ENCODE peak calls at places on chromosomes 7 and 10, in seven cellular contexts. One of them, this sample, is unnamed.

GRCh38 chr7:52273685-52274610 is 761.5 kb upstream of the POM121L12 start:
- DNase-seq in NCI-H748 treated with DMSO at 0.1 percent for 48 hours: no peak
- DNase-seq in GM10248: no peak
- DNase-seq in C1 segment of cervical spinal cord: no peak
- DNase-seq in activated CD4-positive, alpha-beta memory T cell treated with anti-CD3 and anti-CD28 coated beads for 36 hours: no peak
- DNase-seq in GM23248: no peak
- DNase-seq in nucleus accumbens: no peak
- DNase-seq in this sample: no peak

GRCh38 chr7:45623157-45623556 is 49.0 kb downstream of the ADCY1 start:
- DNase-seq in nucleus accumbens: no peak
- DNase-seq in NCI-H748 treated with DMSO at 0.1 percent for 48 hours: no peak
- DNase-seq in GM23248: no peak
- DNase-seq in C1 segment of cervical spinal cord: no peak
- DNase-seq in activated CD4-positive, alpha-beta memory T cell treated with anti-CD3 and anti-CD28 coated beads for 36 hours: no peak
- DNase-seq in GM10248: no peak
- DNase-seq in this sample: no peak

GRCh38 chr7:1087952-1088920 is at the start of gene GPER1:
- DNase-seq in GM10248: no peak
- DNase-seq in nucleus accumbens: no peak
- DNase-seq in NCI-H748 treated with DMSO at 0.1 percent for 48 hours: no peak
- DNase-seq in C1 segment of cervical spinal cord: no peak
- DNase-seq in GM23248: peak; percentile 83
- DNase-seq in activated CD4-positive, alpha-beta memory T cell treated with anti-CD3 and anti-CD28 coated beads for 36 hours: no peak
- DNase-seq in this sample: no peak

GRCh38 chr7:98078197-98078870 is 28.3 kb upstream of the LMTK2 start:
- DNase-seq in NCI-H748 treated with DMSO at 0.1 percent for 48 hours: no peak
- DNase-seq in GM10248: no peak
- DNase-seq in activated CD4-positive, alpha-beta memory T cell treated with anti-CD3 and anti-CD28 coated beads for 36 hours: no peak
- DNase-seq in nucleus accumbens: no peak
- DNase-seq in C1 segment of cervical spinal cord: no peak
- DNase-seq in GM23248: no peak
- DNase-seq in this sample: no peak

GRCh38 chr10:127100983-127101615 is 95.3 kb downstream of the INSYN2A start:
- DNase-seq in GM10248: no peak
- DNase-seq in nucleus accumbens: no peak
- DNase-seq in GM23248: no peak
- DNase-seq in NCI-H748 treated with DMSO at 0.1 percent for 48 hours: no peak
- DNase-seq in C1 segment of cervical spinal cord: no peak
- DNase-seq in activated CD4-positive, alpha-beta memory T cell treated with anti-CD3 and anti-CD28 coated beads for 36 hours: no peak
- DNase-seq in this sample: no peak

GRCh38 chr10:122475581-122475980 is 14.2 kb downstream of the HTRA1 start:
- DNase-seq in C1 segment of cervical spinal cord: no peak
- DNase-seq in NCI-H748 treated with DMSO at 0.1 percent for 48 hours: no peak
- DNase-seq in activated CD4-positive, alpha-beta memory T cell treated with anti-CD3 and anti-CD28 coated beads for 36 hours: no peak
- DNase-seq in nucleus accumbens: no peak
- DNase-seq in GM23248: peak; percentile 81
- DNase-seq in GM10248: no peak
- DNase-seq in this sample: no peak

GRCh38 chr10:88149906-88150305 is 286.5 kb downstream of the PTEN start:
- DNase-seq in nucleus accumbens: no peak
- DNase-seq in NCI-H748 treated with DMSO at 0.1 percent for 48 hours: no peak
- DNase-seq in activated CD4-positive, alpha-beta memory T cell treated with anti-CD3 and anti-CD28 coated beads for 36 hours: no peak
- DNase-seq in GM10248: no peak
- DNase-seq in C1 segment of cervical spinal cord: no peak
- DNase-seq in GM23248: peak; percentile 69
- DNase-seq in this sample: no peak

GRCh38 chr7:24851791-24852190 is 94.5 kb upstream of the GSDME start:
- DNase-seq in GM10248: no peak
- DNase-seq in GM23248: peak; percentile 43
- DNase-seq in NCI-H748 treated with DMSO at 0.1 percent for 48 hours: no peak
- DNase-seq in nucleus accumbens: no peak
- DNase-seq in C1 segment of cervical spinal cord: no peak
- DNase-seq in activated CD4-positive, alpha-beta memory T cell treated with anti-CD3 and anti-CD28 coated beads for 36 hours: peak; percentile 60
- DNase-seq in this sample: no peak

GRCh38 chr10:47438857-47439474 is 44.9 kb downstream of the ANXA8 start:
- DNase-seq in C1 segment of cervical spinal cord: no peak
- DNase-seq in NCI-H748 treated with DMSO at 0.1 percent for 48 hours: peak; percentile 0
- DNase-seq in activated CD4-positive, alpha-beta memory T cell treated with anti-CD3 and anti-CD28 coated beads for 36 hours: no peak
- DNase-seq in nucleus accumbens: no peak
- DNase-seq in GM10248: no peak
- DNase-seq in GM23248: peak; percentile 90
- DNase-seq in this sample: no peak

GRCh38 chr7:26648429-26649015 is 215.9 kb downstream of the SKAP2 start:
- DNase-seq in C1 segment of cervical spinal cord: no peak
- DNase-seq in GM23248: peak; percentile 78
- DNase-seq in NCI-H748 treated with DMSO at 0.1 percent for 48 hours: no peak
- DNase-seq in activated CD4-positive, alpha-beta memory T cell treated with anti-CD3 and anti-CD28 coated beads for 36 hours: no peak
- DNase-seq in GM10248: no peak
- DNase-seq in nucleus accumbens: no peak
- DNase-seq in this sample: no peak

GRCh38 chr7:32093415-32094408 is 23.5 kb upstream of the PDE1C start:
- DNase-seq in nucleus accumbens: no peak
- DNase-seq in C1 segment of cervical spinal cord: no peak
- DNase-seq in NCI-H748 treated with DMSO at 0.1 percent for 48 hours: no peak
- DNase-seq in activated CD4-positive, alpha-beta memory T cell treated with anti-CD3 and anti-CD28 coated beads for 36 hours: no peak
- DNase-seq in GM23248: peak; percentile 96
- DNase-seq in GM10248: no peak
- DNase-seq in this sample: no peak

GRCh38 chr10:44384601-44385422 is at the start of gene CXCL12:
- DNase-seq in GM23248: peak; percentile 78
- DNase-seq in GM10248: no peak
- DNase-seq in NCI-H748 treated with DMSO at 0.1 percent for 48 hours: no peak
- DNase-seq in activated CD4-positive, alpha-beta memory T cell treated with anti-CD3 and anti-CD28 coated beads for 36 hours: no peak
- DNase-seq in C1 segment of cervical spinal cord: no peak
- DNase-seq in nucleus accumbens: no peak
- DNase-seq in this sample: no peak

GRCh38 chr10:30647089-30647488 is 17.5 kb upstream of the LYZL2 start:
- DNase-seq in NCI-H748 treated with DMSO at 0.1 percent for 48 hours: no peak
- DNase-seq in C1 segment of cervical spinal cord: no peak
- DNase-seq in GM10248: no peak
- DNase-seq in nucleus accumbens: no peak
- DNase-seq in GM23248: no peak
- DNase-seq in activated CD4-positive, alpha-beta memory T cell treated with anti-CD3 and anti-CD28 coated beads for 36 hours: peak; percentile 28
- DNase-seq in this sample: no peak

GRCh38 chr7:43669286-43670081 is 59.8 kb downstream of the COA1 start:
- DNase-seq in NCI-H748 treated with DMSO at 0.1 percent for 48 hours: no peak
- DNase-seq in GM10248: no peak
- DNase-seq in nucleus accumbens: no peak
- DNase-seq in C1 segment of cervical spinal cord: no peak
- DNase-seq in GM23248: peak; percentile 42
- DNase-seq in activated CD4-positive, alpha-beta memory T cell treated with anti-CD3 and anti-CD28 coated beads for 36 hours: peak; percentile 96
- DNase-seq in this sample: no peak

GRCh38 chr10:78972160-78972946 is 96.4 kb upstream of the ZMIZ1 start:
- DNase-seq in nucleus accumbens: peak; percentile 66
- DNase-seq in C1 segment of cervical spinal cord: peak; percentile 65
- DNase-seq in GM23248: peak; percentile 94
- DNase-seq in GM10248: no peak
- DNase-seq in NCI-H748 treated with DMSO at 0.1 percent for 48 hours: no peak
- DNase-seq in activated CD4-positive, alpha-beta memory T cell treated with anti-CD3 and anti-CD28 coated beads for 36 hours: no peak
- DNase-seq in this sample: no peak

GRCh38 chr10:105986896-105987638 is 1177.4 kb downstream of the SORCS1 start:
- DNase-seq in NCI-H748 treated with DMSO at 0.1 percent for 48 hours: no peak
- DNase-seq in C1 segment of cervical spinal cord: no peak
- DNase-seq in GM10248: no peak
- DNase-seq in GM23248: no peak
- DNase-seq in nucleus accumbens: no peak
- DNase-seq in activated CD4-positive, alpha-beta memory T cell treated with anti-CD3 and anti-CD28 coated beads for 36 hours: no peak
- DNase-seq in this sample: no peak

GRCh38 chr10:101217450-101218281 is 11.6 kb downstream of the LBX1 start:
- DNase-seq in NCI-H748 treated with DMSO at 0.1 percent for 48 hours: peak; percentile 55
- DNase-seq in GM23248: peak; percentile 67
- DNase-seq in GM10248: no peak
- DNase-seq in C1 segment of cervical spinal cord: no peak
- DNase-seq in activated CD4-positive, alpha-beta memory T cell treated with anti-CD3 and anti-CD28 coated beads for 36 hours: peak; percentile 47
- DNase-seq in nucleus accumbens: no peak
- DNase-seq in this sample: no peak

GRCh38 chr10:28072573-28072972 is 73.7 kb upstream of the ODAD2 start:
- DNase-seq in GM23248: peak; percentile 38
- DNase-seq in GM10248: no peak
- DNase-seq in C1 segment of cervical spinal cord: no peak
- DNase-seq in activated CD4-positive, alpha-beta memory T cell treated with anti-CD3 and anti-CD28 coated beads for 36 hours: no peak
- DNase-seq in nucleus accumbens: no peak
- DNase-seq in NCI-H748 treated with DMSO at 0.1 percent for 48 hours: no peak
- DNase-seq in this sample: no peak

GRCh38 chr10:8179081-8179480 is 124.6 kb downstream of the GATA3 start:
- DNase-seq in NCI-H748 treated with DMSO at 0.1 percent for 48 hours: no peak
- DNase-seq in nucleus accumbens: no peak
- DNase-seq in activated CD4-positive, alpha-beta memory T cell treated with anti-CD3 and anti-CD28 coated beads for 36 hours: no peak
- DNase-seq in GM10248: no peak
- DNase-seq in GM23248: no peak
- DNase-seq in C1 segment of cervical spinal cord: no peak
- DNase-seq in this sample: no peak

GRCh38 chr7:2859952-2860351 is 15.8 kb upstream of the GNA12 start:
- DNase-seq in activated CD4-positive, alpha-beta memory T cell treated with anti-CD3 and anti-CD28 coated beads for 36 hours: no peak
- DNase-seq in C1 segment of cervical spinal cord: no peak
- DNase-seq in NCI-H748 treated with DMSO at 0.1 percent for 48 hours: no peak
- DNase-seq in nucleus accumbens: no peak
- DNase-seq in GM10248: no peak
- DNase-seq in GM23248: no peak
- DNase-seq in this sample: no peak

GRCh38 chr7:25726180-25726579 is 425.8 kb upstream of the NFE2L3 start:
- DNase-seq in activated CD4-positive, alpha-beta memory T cell treated with anti-CD3 and anti-CD28 coated beads for 36 hours: no peak
- DNase-seq in GM23248: no peak
- DNase-seq in NCI-H748 treated with DMSO at 0.1 percent for 48 hours: no peak
- DNase-seq in nucleus accumbens: no peak
- DNase-seq in C1 segment of cervical spinal cord: no peak
- DNase-seq in GM10248: no peak
- DNase-seq in this sample: no peak

GRCh38 chr10:28915989-28916588 is 238.8 kb downstream of the BAMBI start:
- DNase-seq in C1 segment of cervical spinal cord: no peak
- DNase-seq in GM23248: no peak
- DNase-seq in GM10248: no peak
- DNase-seq in nucleus accumbens: no peak
- DNase-seq in NCI-H748 treated with DMSO at 0.1 percent for 48 hours: no peak
- DNase-seq in activated CD4-positive, alpha-beta memory T cell treated with anti-CD3 and anti-CD28 coated beads for 36 hours: no peak
- DNase-seq in this sample: no peak

GRCh38 chr7:41878331-41879112 is 175.6 kb upstream of the INHBA start:
- DNase-seq in GM10248: no peak
- DNase-seq in C1 segment of cervical spinal cord: no peak
- DNase-seq in GM23248: peak; percentile 29
- DNase-seq in nucleus accumbens: no peak
- DNase-seq in activated CD4-positive, alpha-beta memory T cell treated with anti-CD3 and anti-CD28 coated beads for 36 hours: no peak
- DNase-seq in NCI-H748 treated with DMSO at 0.1 percent for 48 hours: no peak
- DNase-seq in this sample: no peak

GRCh38 chr10:109591631-109592030 is 331.7 kb downstream of the XPNPEP1 start:
- DNase-seq in GM23248: peak; percentile 5
- DNase-seq in NCI-H748 treated with DMSO at 0.1 percent for 48 hours: no peak
- DNase-seq in nucleus accumbens: no peak
- DNase-seq in GM10248: no peak
- DNase-seq in activated CD4-positive, alpha-beta memory T cell treated with anti-CD3 and anti-CD28 coated beads for 36 hours: no peak
- DNase-seq in C1 segment of cervical spinal cord: no peak
- DNase-seq in this sample: no peak